ENCODE peak calls at places on chromosomes 5 and 9, in four cellular contexts. U is IMR-90, Q is mesendoderm, J is H1. E is an unnamed sample.

GRCh38 chr9:124381073-124381945 is 33.9 kb downstream of the PSMB7 start:
- DNase-seq in U (peak), Q (no peak), J (no peak), E (no peak)

GRCh38 chr5:156411131-156411727 is 84.3 kb downstream of the SGCD start:
- DNase-seq in U (peak), Q (no peak), J (no peak), E (no peak)

GRCh38 chr9:35859310-35859994 is 10.7 kb downstream of the OR13J1 start:
- DNase-seq in U (peak), Q (no peak), J (no peak), E (no peak)

GRCh38 chr9:136854113-136854841 is 2.1 kb downstream of the MAMDC4 start:
- DNase-seq in U (no peak), Q (no peak), J (no peak), E (no peak)

GRCh38 chr5:94353605-94354004 is 264.8 kb downstream of the KIAA0825 start:
- DNase-seq in U (no peak), Q (no peak), J (no peak), E (no peak)

GRCh38 chr5:38426986-38427950 is 129.2 kb downstream of the LIFR start:
- DNase-seq in U (peak), Q (no peak), J (no peak), E (no peak)

GRCh38 chr5:176818391-176819098 is 8.2 kb downstream of the UNC5A start:
- DNase-seq in U (no peak), Q (no peak), J (no peak), E (peak)

GRCh38 chr5:7759257-7759871 is 91.6 kb downstream of the CFAP90 start:
- DNase-seq in U (no peak), Q (no peak), J (no peak), E (no peak)

GRCh38 chr9:19641046-19641445 is 147.8 kb downstream of the SLC24A2 start:
- DNase-seq in U (no peak), Q (peak), J (no peak), E (no peak)

GRCh38 chr9:122360891-122361290 is 9.9 kb upstream of the PTGS1 start:
- DNase-seq in U (peak), Q (no peak), J (no peak), E (no peak)

GRCh38 chr5:56681346-56681745 is 134.0 kb upstream of the MAP3K1 start:
- DNase-seq in U (peak), Q (no peak), J (no peak), E (no peak)

GRCh38 chr9:3732077-3733038 is 206.6 kb upstream of the RFX3 start:
- DNase-seq in U (peak), Q (peak), J (peak), E (peak)

GRCh38 chr5:7815757-7816534 is 35.0 kb downstream of the CFAP90 start:
- DNase-seq in U (peak), Q (peak), J (peak), E (peak)

GRCh38 chr5:83077662-83078261 is 415 bp downstream of the XRCC4 start:
- DNase-seq in U (peak), Q (peak), J (no peak), E (no peak)

GRCh38 chr5:23893561-23893960 is 386.2 kb downstream of the PRDM9 start:
- DNase-seq in U (no peak), Q (no peak), J (no peak), E (no peak)

GRCh38 chr5:13478831-13479465 is 465.5 kb downstream of the DNAH5 start:
- DNase-seq in U (peak), Q (peak), J (peak), E (peak)

GRCh38 chr5:96220610-96221390 is 212.2 kb downstream of the PCSK1 start:
- DNase-seq in U (peak), Q (no peak), J (no peak), E (no peak)

GRCh38 chr9:72353455-72354116 is 11.4 kb downstream of the ZFAND5 start:
- DNase-seq in U (no peak), Q (no peak), J (no peak), E (no peak)

GRCh38 chr5:131416729-131417128 is 152.9 kb downstream of the CDC42SE2 start:
- DNase-seq in U (no peak), Q (no peak), J (no peak), E (no peak)

GRCh38 chr5:141973871-141974595 is 5.1 kb downstream of the RNF14 start:
- DNase-seq in U (peak), Q (no peak), J (no peak), E (no peak)

GRCh38 chr9:124934290-124934689 is 6.6 kb downstream of the GOLGA1 start:
- DNase-seq in U (peak), Q (no peak), J (no peak), E (no peak)

GRCh38 chr5:135024956-135025729 is 8.9 kb downstream of the PITX1 start:
- DNase-seq in U (no peak), Q (no peak), J (no peak), E (no peak)

GRCh38 chr9:137891588-137892423 is 14.2 kb downstream of the CACNA1B start:
- DNase-seq in U (no peak), Q (no peak), J (no peak), E (no peak)

GRCh38 chr5:58114324-58114723 is 345.6 kb downstream of the PLK2 start:
- DNase-seq in U (peak), Q (no peak), J (no peak), E (no peak)

GRCh38 chr9:134626576-134627416 is 14.8 kb upstream of the COL5A1 start:
- DNase-seq in U (peak), Q (peak), J (no peak), E (peak)

GRCh38 chr5:5298068-5298633 is 124.3 kb upstream of the ICE1 start:
- DNase-seq in U (no peak), Q (no peak), J (no peak), E (no peak)

GRCh38 chr5:141050622-141051525 is at the start of gene PCDHB1:
- DNase-seq in U (no peak), Q (peak), J (no peak), E (peak)

GRCh38 chr5:36158144-36158543 is 6.2 kb downstream of the SKP2 start:
- DNase-seq in U (peak), Q (no peak), J (no peak), E (no peak)
- H3K9ac ChIP-seq in U (no peak), Q (no peak), J (no peak), E (no peak)

DNA sequence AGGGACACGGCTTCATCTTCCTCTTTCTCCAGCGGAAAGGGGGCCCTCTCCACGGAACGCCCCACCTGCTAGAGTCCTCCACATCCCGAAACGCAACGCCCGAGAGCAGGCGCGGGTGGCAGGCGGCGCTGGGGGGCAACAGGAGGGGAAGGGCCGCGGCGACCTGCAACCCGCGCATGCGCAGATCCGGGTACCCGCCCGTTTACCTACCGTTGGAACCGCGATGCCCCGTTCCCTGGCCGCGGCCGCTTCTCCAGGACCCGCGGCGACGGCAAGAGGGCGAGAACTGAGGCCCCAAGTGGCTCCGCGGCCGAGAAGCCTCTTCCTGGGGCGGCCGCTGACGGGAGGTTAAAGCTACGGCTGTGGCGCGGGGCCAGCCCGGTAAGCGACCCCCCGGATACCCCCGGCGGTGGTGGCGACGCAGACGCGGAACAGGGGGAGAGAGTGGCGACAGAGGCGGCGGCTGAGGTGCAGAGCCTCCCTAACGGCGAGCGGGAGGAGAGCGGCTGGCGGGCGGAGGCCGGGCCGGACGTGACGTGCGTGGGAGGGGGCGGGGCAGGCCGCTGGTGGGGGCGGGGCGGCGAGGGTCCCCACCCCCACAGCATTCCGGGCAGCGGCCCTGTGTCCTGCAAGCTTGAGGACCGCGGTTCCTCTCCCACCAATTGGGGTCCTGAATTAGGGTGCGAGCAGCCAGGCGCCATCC is at the start of gene FAM13B:
- DNase-seq in U (peak), Q (peak), J (peak), E (peak)
- H4K8ac ChIP-seq in U (peak), Q (no peak), J (peak), E (no peak)

DNA sequence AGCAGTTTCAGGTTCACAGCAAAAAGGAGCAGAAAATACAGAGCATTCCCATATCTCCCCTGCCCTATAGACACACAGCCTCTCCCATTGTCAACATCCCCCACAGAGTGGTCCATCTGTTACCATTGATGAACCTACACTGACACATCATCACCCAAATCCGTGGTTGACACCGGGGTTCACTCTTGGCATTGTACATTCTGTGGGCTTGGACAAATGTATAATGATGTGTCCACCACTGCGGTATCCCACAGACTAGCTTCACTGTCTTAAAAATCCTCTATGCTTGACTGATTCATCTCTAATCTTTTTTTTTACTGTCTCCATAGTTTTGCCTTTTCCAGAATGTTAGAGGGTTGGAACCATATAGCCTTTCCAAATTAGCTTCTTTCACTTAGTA is 120.8 kb upstream of the SPATA31C2 start:
- DNase-seq in U (no peak), Q (no peak), J (no peak), E (no peak)
- H3K56ac ChIP-seq in U (no peak), Q (no peak), J (no peak), E (no peak)

GRCh38 chr5:139475865-139476651 is 5.3 kb downstream of the SMIM33 start:
- DNase-seq in U (no peak), Q (no peak), J (no peak), E (no peak)

GRCh38 chr5:139486201-139486600 is 3.6 kb upstream of the STING1 start:
- DNase-seq in U (no peak), Q (no peak), J (no peak), E (peak)

GRCh38 chr5:139481580-139482049 is 943 bp downstream of the STING1 start:
- DNase-seq in U (peak), Q (no peak), J (no peak), E (no peak)

GRCh38 chr5:139482050-139482889 is at the start of gene STING1:
- DNase-seq in U (peak), Q (no peak), J (no peak), E (no peak)

DNA sequence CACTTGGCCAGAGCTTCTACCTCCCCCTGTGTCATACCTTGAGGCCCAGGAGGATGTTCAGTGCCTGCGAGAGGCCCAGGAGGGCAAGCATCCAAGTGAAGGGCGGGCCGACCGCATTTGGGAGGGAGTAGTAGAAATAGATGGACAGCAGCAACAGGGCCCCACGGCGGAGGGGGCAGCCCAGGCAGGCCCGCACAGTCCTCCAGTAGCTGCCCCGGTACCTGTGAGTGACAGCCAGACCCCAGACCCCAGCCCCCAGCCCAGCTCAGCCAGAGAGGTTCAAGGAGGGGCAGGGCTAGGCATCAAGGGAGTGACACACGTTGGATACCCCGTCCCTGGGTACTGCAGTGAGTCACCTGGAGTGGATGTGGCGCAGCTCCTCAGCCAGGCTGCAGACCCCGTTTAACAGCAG is 1.4 kb downstream of the STING1 start:
- DNase-seq in U (no peak), Q (no peak), J (no peak), E (no peak)
- H3K9ac ChIP-seq in U (peak), Q (no peak), J (no peak), E (no peak)

GRCh38 chr9:91825422-91825821 is 124.6 kb downstream of the ROR2 start:
- DNase-seq in U (peak), Q (no peak), J (no peak), E (no peak)
- H4K8ac ChIP-seq in U (no peak), Q (no peak), J (no peak), E (no peak)

GRCh38 chr5:154741415-154741814 is 13.8 kb upstream of the LARP1 start:
- DNase-seq in U (no peak), Q (no peak), J (no peak), E (no peak)

GRCh38 chr5:154740957-154741356 is 14.2 kb upstream of the LARP1 start:
- DNase-seq in U (peak), Q (no peak), J (no peak), E (no peak)

GRCh38 chr5:154740483-154740882 is 14.7 kb upstream of the LARP1 start:
- DNase-seq in U (peak), Q (no peak), J (no peak), E (no peak)

GRCh38 chr5:154745349-154745748 is 9.8 kb upstream of the LARP1 start:
- DNase-seq in U (no peak), Q (no peak), J (no peak), E (no peak)

GRCh38 chr5:154743812-154744211 is 11.4 kb upstream of the LARP1 start:
- DNase-seq in U (no peak), Q (no peak), J (no peak), E (no peak)
- H3K56ac ChIP-seq in U (no peak), Q (no peak), J (no peak), E (no peak)

GRCh38 chr9:129569506-129570449 is 51.1 kb downstream of the C9orf50 start:
- DNase-seq in U (peak), Q (peak), J (no peak), E (peak)
- H3K9ac ChIP-seq in U (peak), Q (peak), J (no peak), E (no peak)